ENCODE peak calls at places on chromosomes 12 and 14, in eight cellular contexts. B is Peyer's patch, R is IMR-90, P is lower leg skin, O is K562, Q is uterus, E is tibial nerve, G is adrenal gland. I is an unnamed sample.

GRCh38 chr12:49809369-49810158 is 18.6 kb downstream of the NCKAP5L start:
- DNase-seq in B (no peak), R (no peak), P (no peak), O (no peak), Q (no peak), E (peak; percentile 52), G (no peak), I (no peak)

GRCh38 chr14:28577711-28578131 is 188.9 kb upstream of the FOXG1 start:
- DNase-seq in B (no peak), R (no peak), P (no peak), O (no peak), Q (no peak), E (no peak), G (no peak), I (no peak)

GRCh38 chr14:98408713-98409112 is 863.3 kb downstream of the BCL11B start:
- DNase-seq in B (no peak), R (no peak), P (no peak), O (no peak), Q (no peak), E (no peak), G (no peak), I (no peak)

GRCh38 chr12:67410246-67410645 is 141.1 kb downstream of the CAND1 start:
- DNase-seq in B (no peak), R (no peak), P (no peak), O (no peak), Q (no peak), E (no peak), G (no peak), I (no peak)

GRCh38 chr12:42140901-42141300 is 3.8 kb downstream of the GXYLT1 start:
- DNase-seq in B (no peak), R (peak; percentile 53), P (no peak), O (no peak), Q (no peak), E (no peak), G (peak; percentile 22), I (no peak)

GRCh38 chr14:51441001-51441400 is 201.0 kb downstream of the TMX1 start:
- DNase-seq in B (no peak), R (no peak), P (no peak), O (no peak), Q (no peak), E (no peak), G (no peak), I (no peak)

GRCh38 chr14:71693373-71693772 is 238.9 kb upstream of the RGS6 start:
- DNase-seq in B (no peak), R (peak; percentile 88), P (no peak), O (no peak), Q (no peak), E (no peak), G (no peak), I (no peak)

GRCh38 chr14:61718039-61718438 is 22.7 kb downstream of the HIF1A start:
- DNase-seq in B (no peak), R (no peak), P (no peak), O (no peak), Q (no peak), E (no peak), G (no peak), I (no peak)

GRCh38 chr14:68028075-68028474 is 208.5 kb downstream of the RAD51B start:
- DNase-seq in B (no peak), R (no peak), P (no peak), O (no peak), Q (no peak), E (no peak), G (no peak), I (no peak)

GRCh38 chr14:51087024-51087423 is 7.9 kb downstream of the TRIM9 start:
- DNase-seq in B (no peak), R (no peak), P (no peak), O (peak; percentile 34), Q (peak; percentile 51), E (no peak), G (no peak), I (no peak)

GRCh38 chr14:80605536-80605935 is 336.0 kb downstream of the CEP128 start:
- DNase-seq in B (no peak), R (no peak), P (no peak), O (no peak), Q (no peak), E (no peak), G (no peak), I (no peak)

GRCh38 chr14:95253039-95253620 is 66.6 kb downstream of the CLMN start:
- DNase-seq in B (no peak), R (no peak), P (no peak), O (no peak), Q (no peak), E (no peak), G (no peak), I (no peak)

GRCh38 chr12:51591020-51591901 is at the start of gene SCN8A:
- DNase-seq in B (peak; percentile 48), R (peak; percentile 56), P (no peak), O (peak; percentile 81), Q (peak; percentile 14), E (no peak), G (peak; percentile 45), I (no peak)

GRCh38 chr12:19273482-19274330 is 144.2 kb downstream of the PLEKHA5 start:
- DNase-seq in B (no peak), R (peak; percentile 97), P (peak; percentile 59), O (no peak), Q (peak; percentile 67), E (peak; percentile 45), G (peak; percentile 92), I (no peak)

GRCh38 chr14:64645220-64645891 is 58.9 kb upstream of the PLEKHG3 start:
- DNase-seq in B (no peak), R (peak; percentile 97), P (no peak), O (no peak), Q (peak; percentile 86), E (peak; percentile 53), G (no peak), I (no peak)

GRCh38 chr12:44874981-44875416 is 1.1 kb downstream of the NELL2 start:
- DNase-seq in B (peak; percentile 46), R (no peak), P (no peak), O (no peak), Q (no peak), E (no peak), G (no peak), I (peak; percentile 48)
- H3K4me3 ChIP-seq in B (peak overlapping the region; percentile 55), R (no peak overlapping the region), P (no peak overlapping the region), O (no peak overlapping the region), Q (no peak overlapping the region), E (peak overlapping the region; percentile 53), G (peak overlapping the region; percentile 60), I (peak overlapping the region; percentile 51)

GRCh38 chr12:78269620-78270019 is 438.9 kb downstream of the NAV3 start:
- DNase-seq in B (no peak), R (no peak), P (no peak), O (no peak), Q (no peak), E (no peak), G (no peak), I (no peak)

GRCh38 chr12:78275886-78276285 is 445.2 kb downstream of the NAV3 start:
- DNase-seq in B (no peak), R (no peak), P (no peak), O (no peak), Q (no peak), E (no peak), G (no peak), I (no peak)

DNA sequence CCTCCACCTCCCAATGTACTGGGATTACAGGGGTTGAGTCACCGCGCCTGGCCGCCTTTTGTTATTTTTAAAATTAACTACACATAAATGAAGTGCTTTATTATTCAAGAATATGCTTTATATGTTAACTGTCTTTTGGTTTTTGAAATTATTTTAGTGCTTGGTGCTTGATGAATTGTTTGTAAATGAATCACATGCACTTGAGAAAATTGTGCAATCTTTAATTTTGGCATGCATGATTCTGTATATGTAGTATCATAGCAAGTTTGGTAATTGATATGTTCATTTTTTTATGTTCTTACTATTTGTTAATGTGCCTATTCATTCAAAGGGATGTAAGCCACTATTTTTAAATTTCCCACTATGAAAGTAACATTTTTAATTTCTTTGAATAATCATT is 440.9 kb downstream of the NAV3 start:
- DNase-seq in B (no peak), R (peak; percentile 10), P (no peak), O (no peak), Q (no peak), E (no peak), G (no peak), I (no peak)
- TF ChIP-seq CTCF in B (no peak), R (no peak), P (no peak), O (no peak), Q (no peak), E (no peak), G (no peak), I (no peak)

GRCh38 chr12:131153956-131154355 is 200.2 kb downstream of the ADGRD1 start:
- DNase-seq in B (no peak), R (no peak), P (no peak), O (no peak), Q (no peak), E (no peak), G (no peak), I (no peak)
- TF ChIP-seq POLR2A in B (no peak), R (no peak), P (no peak), O (no peak), Q (no peak), E (no peak), G (no peak), I (no peak)

GRCh38 chr12:116040412-116040811 is 237.1 kb downstream of the MED13L start:
- DNase-seq in B (no peak), R (peak; percentile 60), P (no peak), O (no peak), Q (no peak), E (no peak), G (no peak), I (no peak)
- H3K4me3 ChIP-seq in B (no peak overlapping the region), R (no peak overlapping the region), P (no peak overlapping the region), O (no peak overlapping the region), Q (no peak overlapping the region), E (no peak overlapping the region), G (no peak overlapping the region), I (no peak overlapping the region)

DNA sequence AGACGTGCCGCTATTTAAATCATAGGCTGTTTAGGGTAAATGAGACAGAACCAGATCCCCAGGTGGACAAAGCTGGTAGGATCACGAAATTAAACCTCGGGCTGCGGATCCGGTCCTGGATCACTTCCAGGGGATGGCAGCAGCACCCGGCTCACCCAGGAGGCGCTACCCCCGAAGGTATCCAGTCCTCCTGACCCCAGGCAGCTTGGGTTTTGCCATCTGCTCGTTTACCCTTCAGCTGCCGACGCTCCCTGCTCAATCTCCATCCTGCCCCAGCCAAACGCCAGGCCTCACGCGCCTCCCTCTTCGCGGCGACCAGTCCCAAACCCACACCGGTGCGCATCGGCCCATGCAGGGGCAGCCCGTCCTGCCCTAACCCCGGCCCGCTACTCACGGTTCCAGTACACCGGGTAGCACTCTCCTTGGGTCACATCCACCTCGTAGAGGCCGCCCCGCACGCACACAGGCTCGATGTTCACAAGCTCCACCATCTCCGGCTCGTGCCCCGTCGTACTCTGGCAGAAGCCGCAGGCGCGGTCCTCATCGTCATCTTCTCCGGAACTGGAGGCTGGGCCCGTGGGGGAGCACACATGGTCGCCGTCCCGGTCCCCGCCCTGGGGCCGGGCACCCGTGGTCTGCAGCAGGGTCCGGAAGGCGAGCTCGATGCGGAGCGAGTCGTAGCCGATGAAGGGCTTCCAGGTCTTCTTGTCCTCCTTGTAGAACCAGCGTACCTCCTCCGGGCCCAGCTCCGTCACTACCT is 1.1 kb downstream of the DDHD1 start:
- DNase-seq in B (peak; percentile 73), R (peak; percentile 35), P (peak; percentile 25), O (peak; percentile 28), Q (peak; percentile 39), E (peak; percentile 38), G (peak; percentile 53), I (peak; percentile 72)
- TF ChIP-seq CTCF in B (no peak), R (peak; percentile 7), P (no peak), O (no peak), Q (no peak), E (no peak), G (peak; percentile 27), I (peak; percentile 19)